ENCODE peak calls at places on chromosomes 2 and 18, in ten cellular contexts. One of them, this sample, is unnamed.

GRCh38 chr2:74333175-74333574 is 10.0 kb downstream of the SLC4A5 start:
- DNase-seq in gastrocnemius medialis: no peak
- DNase-seq in thoracic aorta: no peak
- DNase-seq in uterus: no peak
- DNase-seq in Caco-2: peak; percentile 34
- DNase-seq in ovary: no peak
- DNase-seq in tibial nerve: no peak
- DNase-seq in fibroblast of lung: peak; percentile 36
- DNase-seq in endothelial cell of umbilical vein: peak; percentile 51
- DNase-seq in iPS DF 6.9: peak; percentile 16
- DNase-seq in this sample: peak; percentile 68

GRCh38 chr18:68267583-68267982 is 447.3 kb downstream of the TMX3 start:
- DNase-seq in endothelial cell of umbilical vein: no peak
- DNase-seq in ovary: no peak
- DNase-seq in thoracic aorta: no peak
- DNase-seq in iPS DF 6.9: no peak
- DNase-seq in Caco-2: no peak
- DNase-seq in uterus: no peak
- DNase-seq in fibroblast of lung: peak; percentile 79
- DNase-seq in gastrocnemius medialis: no peak
- DNase-seq in tibial nerve: no peak
- DNase-seq in this sample: peak; percentile 46

GRCh38 chr2:31888550-31888949 is 122.3 kb downstream of the MEMO1 start:
- DNase-seq in uterus: no peak
- DNase-seq in Caco-2: no peak
- DNase-seq in fibroblast of lung: peak; percentile 64
- DNase-seq in gastrocnemius medialis: no peak
- DNase-seq in thoracic aorta: no peak
- DNase-seq in ovary: no peak
- DNase-seq in tibial nerve: no peak
- DNase-seq in iPS DF 6.9: no peak
- DNase-seq in endothelial cell of umbilical vein: no peak
- DNase-seq in this sample: peak; percentile 17

GRCh38 chr2:98026292-98026691 is 30.5 kb upstream of the TMEM131 start:
- DNase-seq in tibial nerve: no peak
- DNase-seq in uterus: no peak
- DNase-seq in fibroblast of lung: no peak
- DNase-seq in endothelial cell of umbilical vein: no peak
- DNase-seq in gastrocnemius medialis: no peak
- DNase-seq in thoracic aorta: no peak
- DNase-seq in ovary: no peak
- DNase-seq in iPS DF 6.9: no peak
- DNase-seq in Caco-2: no peak
- DNase-seq in this sample: peak; percentile 28

GRCh38 chr2:20599861-20600461 is 50.9 kb downstream of the HS1BP3 start:
- DNase-seq in fibroblast of lung: no peak
- DNase-seq in tibial nerve: no peak
- DNase-seq in uterus: peak; percentile 16
- DNase-seq in ovary: peak; percentile 25
- DNase-seq in iPS DF 6.9: no peak
- DNase-seq in endothelial cell of umbilical vein: peak; percentile 45
- DNase-seq in gastrocnemius medialis: no peak
- DNase-seq in thoracic aorta: no peak
- DNase-seq in Caco-2: no peak
- DNase-seq in this sample: no peak

GRCh38 chr18:67243799-67244587 is 272.5 kb downstream of the DSEL start:
- DNase-seq in ovary: no peak
- DNase-seq in uterus: no peak
- DNase-seq in fibroblast of lung: no peak
- DNase-seq in thoracic aorta: no peak
- DNase-seq in tibial nerve: no peak
- DNase-seq in iPS DF 6.9: no peak
- DNase-seq in gastrocnemius medialis: no peak
- DNase-seq in endothelial cell of umbilical vein: peak; percentile 53
- DNase-seq in Caco-2: no peak
- DNase-seq in this sample: no peak

GRCh38 chr18:13217971-13218375 is 587 bp upstream of the LDLRAD4 start:
- DNase-seq in tibial nerve: no peak
- DNase-seq in endothelial cell of umbilical vein: peak; percentile 15
- DNase-seq in iPS DF 6.9: no peak
- DNase-seq in thoracic aorta: no peak
- DNase-seq in uterus: peak; percentile 51
- DNase-seq in ovary: no peak
- DNase-seq in gastrocnemius medialis: no peak
- DNase-seq in Caco-2: peak; percentile 24
- DNase-seq in fibroblast of lung: no peak
- DNase-seq in this sample: no peak

GRCh38 chr2:192013211-192013610 is 166.3 kb upstream of the CAVIN2 start:
- DNase-seq in thoracic aorta: no peak
- DNase-seq in iPS DF 6.9: no peak
- DNase-seq in tibial nerve: no peak
- DNase-seq in uterus: no peak
- DNase-seq in ovary: no peak
- DNase-seq in fibroblast of lung: no peak
- DNase-seq in endothelial cell of umbilical vein: no peak
- DNase-seq in gastrocnemius medialis: no peak
- DNase-seq in Caco-2: no peak
- DNase-seq in this sample: no peak

GRCh38 chr2:59622599-59623308 is 930.7 kb downstream of the BCL11A start:
- DNase-seq in iPS DF 6.9: no peak
- DNase-seq in thoracic aorta: no peak
- DNase-seq in endothelial cell of umbilical vein: no peak
- DNase-seq in fibroblast of lung: no peak
- DNase-seq in ovary: no peak
- DNase-seq in Caco-2: no peak
- DNase-seq in tibial nerve: no peak
- DNase-seq in uterus: no peak
- DNase-seq in gastrocnemius medialis: no peak
- DNase-seq in this sample: no peak

GRCh38 chr2:200383380-200384110 is 77.1 kb downstream of the SPATS2L start:
- DNase-seq in Caco-2: no peak
- DNase-seq in tibial nerve: no peak
- DNase-seq in gastrocnemius medialis: no peak
- DNase-seq in iPS DF 6.9: no peak
- DNase-seq in thoracic aorta: no peak
- DNase-seq in uterus: no peak
- DNase-seq in endothelial cell of umbilical vein: peak; percentile 83
- DNase-seq in ovary: peak; percentile 34
- DNase-seq in fibroblast of lung: peak; percentile 88
- DNase-seq in this sample: no peak

GRCh38 chr2:113891265-113891959 is 1.5 kb downstream of the ACTR3 start:
- DNase-seq in Caco-2: no peak
- DNase-seq in ovary: no peak
- DNase-seq in iPS DF 6.9: no peak
- DNase-seq in thoracic aorta: no peak
- DNase-seq in endothelial cell of umbilical vein: no peak
- DNase-seq in tibial nerve: no peak
- DNase-seq in uterus: no peak
- DNase-seq in fibroblast of lung: peak; percentile 38
- DNase-seq in gastrocnemius medialis: no peak
- DNase-seq in this sample: peak; percentile 46
- H3K4me1 ChIP-seq in Caco-2: peaks cover 54% of the 10 kb centered on the region
- H3K4me1 ChIP-seq in ovary: peaks cover 2% of the 10 kb centered on the region
- H3K4me1 ChIP-seq in iPS DF 6.9: no peaks in the 10 kb centered on the region
- H3K4me1 ChIP-seq in thoracic aorta: peaks cover 39% of the 10 kb centered on the region
- H3K4me1 ChIP-seq in endothelial cell of umbilical vein: peaks cover 60% of the 10 kb centered on the region
- H3K4me1 ChIP-seq in tibial nerve: no peaks in the 10 kb centered on the region
- H3K4me1 ChIP-seq in uterus: no peaks in the 10 kb centered on the region
- H3K4me1 ChIP-seq in fibroblast of lung: peaks cover 18% of the 10 kb centered on the region
- H3K4me1 ChIP-seq in gastrocnemius medialis: peaks cover 46% of the 10 kb centered on the region
- H3K4me1 ChIP-seq in this sample: peaks cover 40% of the 10 kb centered on the region

DNA sequence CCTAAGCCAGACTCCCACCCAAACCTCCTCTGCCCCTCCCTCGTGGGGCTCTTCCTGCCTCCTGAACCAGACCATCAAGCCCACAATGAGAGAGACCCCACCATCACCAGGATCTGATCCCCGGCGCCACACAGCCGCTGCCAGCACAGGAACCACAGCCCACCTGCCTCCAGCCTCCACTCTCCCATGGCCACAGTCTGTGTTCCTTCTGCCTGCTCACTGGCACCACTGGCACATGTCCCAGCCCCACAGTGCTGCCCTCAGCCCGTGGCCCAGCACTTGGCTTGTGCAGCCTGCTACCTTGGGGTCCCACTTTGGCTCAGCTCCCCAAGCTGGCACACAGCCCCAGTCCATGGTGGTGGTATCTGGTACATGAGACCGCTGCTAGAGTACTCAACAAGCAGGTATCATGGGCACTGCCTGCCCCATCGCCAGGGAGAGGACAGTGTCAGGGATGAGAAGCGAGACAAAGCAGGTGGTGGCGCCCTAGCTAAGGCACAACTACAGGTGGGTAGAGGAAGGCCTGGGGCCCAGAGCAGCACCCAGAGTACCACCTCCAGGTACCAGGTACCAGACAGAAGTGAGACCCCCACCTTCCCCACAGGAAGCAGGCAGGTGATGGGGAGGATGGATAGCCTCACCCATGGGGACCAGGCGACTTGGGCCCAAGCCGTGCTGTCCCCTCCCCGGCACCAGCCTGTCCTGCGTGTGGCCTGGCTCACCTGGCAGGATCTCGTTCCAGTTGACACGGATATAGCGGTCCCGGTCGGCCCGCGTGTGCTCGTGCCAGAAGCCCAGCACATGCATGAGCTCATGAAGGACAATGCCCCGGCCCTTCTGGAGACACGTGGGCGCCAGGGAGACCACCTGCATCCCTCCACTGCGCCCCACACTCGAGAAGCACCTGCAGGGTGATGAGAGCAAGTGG is 6.2 kb downstream of the ASTL start:
- DNase-seq in endothelial cell of umbilical vein: no peak
- DNase-seq in tibial nerve: no peak
- DNase-seq in ovary: no peak
- DNase-seq in fibroblast of lung: no peak
- DNase-seq in Caco-2: no peak
- DNase-seq in iPS DF 6.9: no peak
- DNase-seq in thoracic aorta: no peak
- DNase-seq in uterus: no peak
- DNase-seq in gastrocnemius medialis: no peak
- DNase-seq in this sample: no peak
- H3K27me3 ChIP-seq in endothelial cell of umbilical vein: peaks cover 3% of the 10 kb centered on the region
- H3K27me3 ChIP-seq in tibial nerve: no peaks in the 10 kb centered on the region
- H3K27me3 ChIP-seq in ovary: no peaks in the 10 kb centered on the region
- H3K27me3 ChIP-seq in fibroblast of lung: peaks cover 13% of the 10 kb centered on the region
- H3K27me3 ChIP-seq in Caco-2: no peaks in the 10 kb centered on the region
- H3K27me3 ChIP-seq in iPS DF 6.9: no peaks in the 10 kb centered on the region
- H3K27me3 ChIP-seq in thoracic aorta: no peaks in the 10 kb centered on the region
- H3K27me3 ChIP-seq in uterus: no peaks in the 10 kb centered on the region
- H3K27me3 ChIP-seq in gastrocnemius medialis: no peaks in the 10 kb centered on the region
- H3K27me3 ChIP-seq in this sample: peaks cover 34% of the 10 kb centered on the region

GRCh38 chr2:119389615-119390306 is 23.0 kb downstream of the DBI start:
- DNase-seq in uterus: peak; percentile 42
- DNase-seq in endothelial cell of umbilical vein: no peak
- DNase-seq in thoracic aorta: no peak
- DNase-seq in gastrocnemius medialis: no peak
- DNase-seq in tibial nerve: peak; percentile 74
- DNase-seq in fibroblast of lung: peak; percentile 76
- DNase-seq in ovary: peak; percentile 75
- DNase-seq in iPS DF 6.9: no peak
- DNase-seq in Caco-2: no peak
- DNase-seq in this sample: peak; percentile 70
- H3K4me1 ChIP-seq in uterus: no peaks in the 10 kb centered on the region
- H3K4me1 ChIP-seq in endothelial cell of umbilical vein: no peaks in the 10 kb centered on the region
- H3K4me1 ChIP-seq in thoracic aorta: peaks cover 3% of the 10 kb centered on the region
- H3K4me1 ChIP-seq in gastrocnemius medialis: peaks cover 7% of the 10 kb centered on the region
- H3K4me1 ChIP-seq in tibial nerve: no peaks in the 10 kb centered on the region
- H3K4me1 ChIP-seq in fibroblast of lung: peaks cover 3% of the 10 kb centered on the region
- H3K4me1 ChIP-seq in ovary: peaks cover 10% of the 10 kb centered on the region
- H3K4me1 ChIP-seq in iPS DF 6.9: no peaks in the 10 kb centered on the region
- H3K4me1 ChIP-seq in Caco-2: peaks cover 9% of the 10 kb centered on the region
- H3K4me1 ChIP-seq in this sample: no peaks in the 10 kb centered on the region

GRCh38 chr18:28766027-28766426 is 589.1 kb upstream of the CDH2 start:
- DNase-seq in thoracic aorta: no peak
- DNase-seq in gastrocnemius medialis: no peak
- DNase-seq in iPS DF 6.9: no peak
- DNase-seq in uterus: no peak
- DNase-seq in endothelial cell of umbilical vein: no peak
- DNase-seq in fibroblast of lung: no peak
- DNase-seq in tibial nerve: no peak
- DNase-seq in ovary: no peak
- DNase-seq in Caco-2: no peak
- DNase-seq in this sample: peak; percentile 77

GRCh38 chr18:28768791-28769768 is 592.1 kb upstream of the CDH2 start:
- DNase-seq in gastrocnemius medialis: no peak
- DNase-seq in Caco-2: no peak
- DNase-seq in ovary: no peak
- DNase-seq in iPS DF 6.9: no peak
- DNase-seq in thoracic aorta: no peak
- DNase-seq in fibroblast of lung: no peak
- DNase-seq in tibial nerve: no peak
- DNase-seq in endothelial cell of umbilical vein: peak; percentile 22
- DNase-seq in uterus: no peak
- DNase-seq in this sample: no peak

GRCh38 chr18:28767781-28768211 is 590.9 kb upstream of the CDH2 start:
- DNase-seq in ovary: no peak
- DNase-seq in gastrocnemius medialis: no peak
- DNase-seq in tibial nerve: no peak
- DNase-seq in Caco-2: no peak
- DNase-seq in endothelial cell of umbilical vein: peak; percentile 75
- DNase-seq in fibroblast of lung: peak; percentile 6
- DNase-seq in uterus: no peak
- DNase-seq in iPS DF 6.9: no peak
- DNase-seq in thoracic aorta: no peak
- DNase-seq in this sample: peak; percentile 84

GRCh38 chr18:28766721-28767120 is 589.8 kb upstream of the CDH2 start:
- DNase-seq in fibroblast of lung: no peak
- DNase-seq in ovary: no peak
- DNase-seq in thoracic aorta: no peak
- DNase-seq in Caco-2: no peak
- DNase-seq in iPS DF 6.9: no peak
- DNase-seq in tibial nerve: no peak
- DNase-seq in gastrocnemius medialis: no peak
- DNase-seq in uterus: no peak
- DNase-seq in endothelial cell of umbilical vein: no peak
- DNase-seq in this sample: no peak

GRCh38 chr18:28767201-28767600 is 590.3 kb upstream of the CDH2 start:
- DNase-seq in uterus: no peak
- DNase-seq in Caco-2: no peak
- DNase-seq in endothelial cell of umbilical vein: no peak
- DNase-seq in fibroblast of lung: no peak
- DNase-seq in gastrocnemius medialis: no peak
- DNase-seq in ovary: no peak
- DNase-seq in iPS DF 6.9: no peak
- DNase-seq in thoracic aorta: no peak
- DNase-seq in tibial nerve: no peak
- DNase-seq in this sample: no peak
- H3K27me3 ChIP-seq in uterus: no peaks in the 10 kb centered on the region
- H3K27me3 ChIP-seq in Caco-2: no peaks in the 10 kb centered on the region
- H3K27me3 ChIP-seq in endothelial cell of umbilical vein: no peaks in the 10 kb centered on the region
- H3K27me3 ChIP-seq in fibroblast of lung: no peaks in the 10 kb centered on the region
- H3K27me3 ChIP-seq in gastrocnemius medialis: no peaks in the 10 kb centered on the region
- H3K27me3 ChIP-seq in ovary: no peaks in the 10 kb centered on the region
- H3K27me3 ChIP-seq in iPS DF 6.9: no peaks in the 10 kb centered on the region
- H3K27me3 ChIP-seq in thoracic aorta: no peaks in the 10 kb centered on the region
- H3K27me3 ChIP-seq in tibial nerve: no peaks in the 10 kb centered on the region
- H3K27me3 ChIP-seq in this sample: no peaks in the 10 kb centered on the region

DNA sequence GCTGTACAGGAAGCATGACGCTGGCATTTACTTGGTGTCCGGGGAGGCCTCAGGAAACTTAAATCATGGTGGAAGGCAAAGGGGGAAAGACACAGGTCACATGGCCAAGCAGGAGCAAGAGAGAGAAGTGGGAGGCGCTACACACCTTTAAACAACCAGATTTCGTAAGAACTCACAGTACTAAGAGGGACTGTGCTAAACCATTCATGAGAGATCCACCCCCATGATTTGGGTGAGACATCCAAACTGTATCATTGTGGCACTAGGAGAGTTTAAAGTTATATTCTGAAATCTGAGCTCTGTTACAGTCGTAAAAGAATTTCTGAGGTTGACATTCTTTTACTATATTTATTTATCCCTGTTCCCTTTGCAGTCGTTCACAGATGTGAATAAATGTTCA is 116.6 kb downstream of the ICA1L start:
- DNase-seq in thoracic aorta: no peak
- DNase-seq in uterus: no peak
- DNase-seq in ovary: no peak
- DNase-seq in endothelial cell of umbilical vein: no peak
- DNase-seq in fibroblast of lung: no peak
- DNase-seq in tibial nerve: no peak
- DNase-seq in iPS DF 6.9: no peak
- DNase-seq in Caco-2: no peak
- DNase-seq in gastrocnemius medialis: no peak
- DNase-seq in this sample: no peak
- H3K4me1 ChIP-seq in thoracic aorta: no peaks in the 10 kb centered on the region
- H3K4me1 ChIP-seq in uterus: no peaks in the 10 kb centered on the region
- H3K4me1 ChIP-seq in ovary: no peaks in the 10 kb centered on the region
- H3K4me1 ChIP-seq in endothelial cell of umbilical vein: peaks cover 2% of the 10 kb centered on the region
- H3K4me1 ChIP-seq in fibroblast of lung: no peaks in the 10 kb centered on the region
- H3K4me1 ChIP-seq in tibial nerve: no peaks in the 10 kb centered on the region
- H3K4me1 ChIP-seq in iPS DF 6.9: no peaks in the 10 kb centered on the region
- H3K4me1 ChIP-seq in Caco-2: peaks cover 12% of the 10 kb centered on the region
- H3K4me1 ChIP-seq in gastrocnemius medialis: no peaks in the 10 kb centered on the region
- H3K4me1 ChIP-seq in this sample: no peaks in the 10 kb centered on the region

This sample was measured in cardiac muscle cell.